ENCODE peak calls at places on chromosomes 11 and 22, in five cellular contexts. One of them, this sample, is unnamed.

GRCh38 chr11:111046291-111046690 is 199.2 kb upstream of the POU2AF2 start:
- DNase-seq in adrenal gland: no peak
- DNase-seq in CD8-positive, alpha-beta T cell: no peak
- DNase-seq in epithelial cell of esophagus: no peak
- DNase-seq in mammary epithelial cell: no peak
- DNase-seq in this sample: no peak

GRCh38 chr11:12411806-12412727 is 34.7 kb downstream of the PARVA start:
- DNase-seq in epithelial cell of esophagus: peak; percentile 88
- DNase-seq in CD8-positive, alpha-beta T cell: no peak
- DNase-seq in adrenal gland: peak; percentile 45
- DNase-seq in mammary epithelial cell: peak; percentile 86
- DNase-seq in this sample: peak; percentile 30

GRCh38 chr22:42468841-42469240 is 36.6 kb upstream of the NFAM1 start:
- DNase-seq in CD8-positive, alpha-beta T cell: no peak
- DNase-seq in epithelial cell of esophagus: peak; percentile 37
- DNase-seq in adrenal gland: no peak
- DNase-seq in mammary epithelial cell: peak; percentile 14
- DNase-seq in this sample: no peak

GRCh38 chr22:36753120-36753802 is 22.7 kb downstream of the IFT27 start:
- DNase-seq in epithelial cell of esophagus: peak; percentile 74
- DNase-seq in adrenal gland: no peak
- DNase-seq in CD8-positive, alpha-beta T cell: no peak
- DNase-seq in mammary epithelial cell: peak; percentile 42
- DNase-seq in this sample: no peak

GRCh38 chr11:1925373-1926155 is 6.1 kb downstream of the TNNT3 start:
- DNase-seq in CD8-positive, alpha-beta T cell: no peak
- DNase-seq in mammary epithelial cell: no peak
- DNase-seq in adrenal gland: no peak
- DNase-seq in epithelial cell of esophagus: no peak
- DNase-seq in this sample: no peak

GRCh38 chr11:116539211-116539610 is 233.6 kb downstream of the BUD13 start:
- DNase-seq in mammary epithelial cell: no peak
- DNase-seq in CD8-positive, alpha-beta T cell: no peak
- DNase-seq in epithelial cell of esophagus: no peak
- DNase-seq in adrenal gland: no peak
- DNase-seq in this sample: no peak

GRCh38 chr11:46560300-46561025 is 33.4 kb downstream of the AMBRA1 start:
- DNase-seq in epithelial cell of esophagus: no peak
- DNase-seq in CD8-positive, alpha-beta T cell: no peak
- DNase-seq in mammary epithelial cell: peak; percentile 48
- DNase-seq in adrenal gland: no peak
- DNase-seq in this sample: peak; percentile 47

GRCh38 chr22:37639070-37639760 is at the start of gene SH3BP1:
- DNase-seq in CD8-positive, alpha-beta T cell: peak; percentile 59
- DNase-seq in mammary epithelial cell: peak; percentile 32
- DNase-seq in adrenal gland: no peak
- DNase-seq in epithelial cell of esophagus: peak; percentile 49
- DNase-seq in this sample: peak; percentile 81

GRCh38 chr11:62142043-62142375 is 18.2 kb downstream of the INCENP start:
- DNase-seq in epithelial cell of esophagus: no peak
- DNase-seq in mammary epithelial cell: no peak
- DNase-seq in CD8-positive, alpha-beta T cell: no peak
- DNase-seq in adrenal gland: no peak
- DNase-seq in this sample: no peak

GRCh38 chr11:66221726-66222236 is 46.7 kb upstream of the RAB1B start:
- DNase-seq in epithelial cell of esophagus: no peak
- DNase-seq in mammary epithelial cell: no peak
- DNase-seq in CD8-positive, alpha-beta T cell: no peak
- DNase-seq in adrenal gland: no peak
- DNase-seq in this sample: peak; percentile 39

GRCh38 chr22:49691256-49691655 is 136.4 kb downstream of the BRD1 start:
- DNase-seq in adrenal gland: no peak
- DNase-seq in mammary epithelial cell: no peak
- DNase-seq in epithelial cell of esophagus: no peak
- DNase-seq in CD8-positive, alpha-beta T cell: no peak
- DNase-seq in this sample: no peak

GRCh38 chr11:77371646-77372045 is 70.2 kb upstream of the GDPD4 start:
- DNase-seq in mammary epithelial cell: no peak
- DNase-seq in adrenal gland: no peak
- DNase-seq in epithelial cell of esophagus: no peak
- DNase-seq in CD8-positive, alpha-beta T cell: no peak
- DNase-seq in this sample: no peak

GRCh38 chr11:108019870-108020540 is 11.3 kb downstream of the CUL5 start:
- DNase-seq in adrenal gland: no peak
- DNase-seq in CD8-positive, alpha-beta T cell: no peak
- DNase-seq in mammary epithelial cell: no peak
- DNase-seq in epithelial cell of esophagus: peak; percentile 5
- DNase-seq in this sample: no peak

GRCh38 chr11:843818-844692 is 1.4 kb downstream of the TSPAN4 start:
- DNase-seq in adrenal gland: peak; percentile 90
- DNase-seq in mammary epithelial cell: peak; percentile 40
- DNase-seq in epithelial cell of esophagus: peak; percentile 71
- DNase-seq in CD8-positive, alpha-beta T cell: no peak
- DNase-seq in this sample: no peak

GRCh38 chr11:65743928-65744698 is 23.5 kb upstream of the RNASEH2C start:
- DNase-seq in epithelial cell of esophagus: peak; percentile 39
- DNase-seq in CD8-positive, alpha-beta T cell: no peak
- DNase-seq in adrenal gland: peak; percentile 27
- DNase-seq in mammary epithelial cell: no peak
- DNase-seq in this sample: no peak

GRCh38 chr11:13268791-13269190 is 8.8 kb upstream of the BMAL1 start:
- DNase-seq in mammary epithelial cell: peak; percentile 91
- DNase-seq in adrenal gland: no peak
- DNase-seq in epithelial cell of esophagus: peak; percentile 61
- DNase-seq in CD8-positive, alpha-beta T cell: no peak
- DNase-seq in this sample: no peak

GRCh38 chr11:126391970-126392637 is 36.6 kb downstream of the ST3GAL4 start:
- DNase-seq in mammary epithelial cell: peak; percentile 73
- DNase-seq in epithelial cell of esophagus: peak; percentile 90
- DNase-seq in adrenal gland: no peak
- DNase-seq in CD8-positive, alpha-beta T cell: no peak
- DNase-seq in this sample: no peak

GRCh38 chr11:72223615-72224586 is 666 bp upstream of the INPPL1 start:
- DNase-seq in epithelial cell of esophagus: no peak
- DNase-seq in CD8-positive, alpha-beta T cell: peak; percentile 66
- DNase-seq in mammary epithelial cell: no peak
- DNase-seq in adrenal gland: peak; percentile 58
- DNase-seq in this sample: peak; percentile 70

GRCh38 chr11:8809605-8810272 is 101.2 kb upstream of the AKIP1 start:
- DNase-seq in adrenal gland: no peak
- DNase-seq in epithelial cell of esophagus: no peak
- DNase-seq in CD8-positive, alpha-beta T cell: no peak
- DNase-seq in mammary epithelial cell: no peak
- DNase-seq in this sample: no peak

GRCh38 chr22:49779226-49779625 is 48.4 kb downstream of the BRD1 start:
- DNase-seq in epithelial cell of esophagus: no peak
- DNase-seq in CD8-positive, alpha-beta T cell: no peak
- DNase-seq in mammary epithelial cell: no peak
- DNase-seq in adrenal gland: no peak
- DNase-seq in this sample: no peak

GRCh38 chr11:130725417-130726233 is 190.7 kb downstream of the SNX19 start:
- DNase-seq in CD8-positive, alpha-beta T cell: no peak
- DNase-seq in mammary epithelial cell: peak; percentile 58
- DNase-seq in adrenal gland: no peak
- DNase-seq in epithelial cell of esophagus: peak; percentile 74
- DNase-seq in this sample: no peak

GRCh38 chr11:6733326-6734030 is 38.3 kb downstream of the OR2AG2 start:
- DNase-seq in epithelial cell of esophagus: no peak
- DNase-seq in CD8-positive, alpha-beta T cell: no peak
- DNase-seq in adrenal gland: no peak
- DNase-seq in mammary epithelial cell: no peak
- DNase-seq in this sample: no peak

GRCh38 chr22:25202290-25202921 is 2.7 kb downstream of the CRYBB3 start:
- DNase-seq in CD8-positive, alpha-beta T cell: peak; percentile 49
- DNase-seq in adrenal gland: peak; percentile 48
- DNase-seq in mammary epithelial cell: peak; percentile 33
- DNase-seq in epithelial cell of esophagus: peak; percentile 60
- DNase-seq in this sample: peak; percentile 80

GRCh38 chr22:21015051-21016006 is at the start of gene P2RX6:
- DNase-seq in adrenal gland: no peak
- DNase-seq in mammary epithelial cell: peak; percentile 37
- DNase-seq in epithelial cell of esophagus: no peak
- DNase-seq in CD8-positive, alpha-beta T cell: no peak
- DNase-seq in this sample: no peak

GRCh38 chr22:17787159-17788022 is 13.1 kb upstream of the BID start:
- DNase-seq in epithelial cell of esophagus: no peak
- DNase-seq in mammary epithelial cell: no peak
- DNase-seq in CD8-positive, alpha-beta T cell: no peak
- DNase-seq in adrenal gland: no peak
- DNase-seq in this sample: no peak

GRCh38 chr11:114762437-114762836 is 84.1 kb downstream of the NXPE2 start:
- DNase-seq in epithelial cell of esophagus: peak; percentile 41
- DNase-seq in mammary epithelial cell: peak; percentile 20
- DNase-seq in CD8-positive, alpha-beta T cell: no peak
- DNase-seq in adrenal gland: peak; percentile 52
- DNase-seq in this sample: no peak

GRCh38 chr11:48307760-48308386 is 1.9 kb downstream of the OR4S1 start:
- DNase-seq in adrenal gland: peak; percentile 56
- DNase-seq in mammary epithelial cell: peak; percentile 28
- DNase-seq in CD8-positive, alpha-beta T cell: peak; percentile 51
- DNase-seq in epithelial cell of esophagus: peak; percentile 64
- DNase-seq in this sample: peak; percentile 56

GRCh38 chr11:19777032-19777341 is 64.3 kb downstream of the NAV2 start:
- DNase-seq in mammary epithelial cell: no peak
- DNase-seq in adrenal gland: no peak
- DNase-seq in epithelial cell of esophagus: no peak
- DNase-seq in CD8-positive, alpha-beta T cell: no peak
- DNase-seq in this sample: peak; percentile 48

GRCh38 chr22:19595532-19595931 is 71.3 kb upstream of the CLDN5 start:
- DNase-seq in adrenal gland: no peak
- DNase-seq in CD8-positive, alpha-beta T cell: no peak
- DNase-seq in mammary epithelial cell: no peak
- DNase-seq in epithelial cell of esophagus: no peak
- DNase-seq in this sample: no peak

GRCh38 chr22:43337946-43338345 is 5.2 kb downstream of the SCUBE1 start:
- DNase-seq in mammary epithelial cell: no peak
- DNase-seq in CD8-positive, alpha-beta T cell: no peak
- DNase-seq in epithelial cell of esophagus: no peak
- DNase-seq in adrenal gland: no peak
- DNase-seq in this sample: no peak

GRCh38 chr22:28141614-28142013 is 222.6 kb upstream of the PITPNB start:
- DNase-seq in epithelial cell of esophagus: no peak
- DNase-seq in CD8-positive, alpha-beta T cell: no peak
- DNase-seq in mammary epithelial cell: peak; percentile 66
- DNase-seq in adrenal gland: no peak
- DNase-seq in this sample: no peak

GRCh38 chr11:38791346-38791961 is 2193.4 kb upstream of the RAG2 start:
- DNase-seq in mammary epithelial cell: peak; percentile 39
- DNase-seq in epithelial cell of esophagus: peak; percentile 78
- DNase-seq in adrenal gland: peak; percentile 30
- DNase-seq in CD8-positive, alpha-beta T cell: no peak
- DNase-seq in this sample: peak; percentile 25
- TF ChIP-seq CTCF in mammary epithelial cell: peak; percentile 74
- TF ChIP-seq CTCF in epithelial cell of esophagus: peak; percentile 77
- TF ChIP-seq CTCF in adrenal gland: peak; percentile 89
- TF ChIP-seq CTCF in CD8-positive, alpha-beta T cell: no peak
- TF ChIP-seq CTCF in this sample: peak; percentile 65

GRCh38 chr22:26564181-26564580 is 25.8 kb downstream of the TPST2 start:
- DNase-seq in adrenal gland: no peak
- DNase-seq in CD8-positive, alpha-beta T cell: no peak
- DNase-seq in mammary epithelial cell: peak; percentile 83
- DNase-seq in epithelial cell of esophagus: peak; percentile 82
- DNase-seq in this sample: no peak

GRCh38 chr22:26564672-26565071 is 25.3 kb downstream of the TPST2 start:
- DNase-seq in adrenal gland: no peak
- DNase-seq in epithelial cell of esophagus: no peak
- DNase-seq in mammary epithelial cell: no peak
- DNase-seq in CD8-positive, alpha-beta T cell: no peak
- DNase-seq in this sample: no peak

GRCh38 chr22:26565181-26565580 is 24.8 kb downstream of the TPST2 start:
- DNase-seq in epithelial cell of esophagus: peak; percentile 63
- DNase-seq in CD8-positive, alpha-beta T cell: no peak
- DNase-seq in mammary epithelial cell: peak; percentile 51
- DNase-seq in adrenal gland: no peak
- DNase-seq in this sample: no peak

GRCh38 chr22:26566994-26567393 is 22.9 kb downstream of the TPST2 start:
- DNase-seq in CD8-positive, alpha-beta T cell: no peak
- DNase-seq in mammary epithelial cell: no peak
- DNase-seq in adrenal gland: no peak
- DNase-seq in epithelial cell of esophagus: no peak
- DNase-seq in this sample: no peak

GRCh38 chr22:26565889-26566288 is 24.0 kb downstream of the TPST2 start:
- DNase-seq in CD8-positive, alpha-beta T cell: no peak
- DNase-seq in epithelial cell of esophagus: no peak
- DNase-seq in mammary epithelial cell: no peak
- DNase-seq in adrenal gland: no peak
- DNase-seq in this sample: no peak
- TF ChIP-seq CTCF in CD8-positive, alpha-beta T cell: no peak
- TF ChIP-seq CTCF in epithelial cell of esophagus: no peak
- TF ChIP-seq CTCF in mammary epithelial cell: no peak
- TF ChIP-seq CTCF in adrenal gland: no peak
- TF ChIP-seq CTCF in this sample: no peak

GRCh38 chr11:124074554-124074953 is 33.4 kb upstream of the OR10G7 start:
- DNase-seq in CD8-positive, alpha-beta T cell: no peak
- DNase-seq in mammary epithelial cell: no peak
- DNase-seq in adrenal gland: no peak
- DNase-seq in epithelial cell of esophagus: no peak
- DNase-seq in this sample: no peak

GRCh38 chr11:124075492-124075840 is 34.3 kb upstream of the OR10G7 start:
- DNase-seq in CD8-positive, alpha-beta T cell: no peak
- DNase-seq in adrenal gland: no peak
- DNase-seq in epithelial cell of esophagus: no peak
- DNase-seq in mammary epithelial cell: no peak
- DNase-seq in this sample: no peak

GRCh38 chr11:124077266-124077665 is 36.1 kb upstream of the OR10G7 start:
- DNase-seq in CD8-positive, alpha-beta T cell: no peak
- DNase-seq in adrenal gland: no peak
- DNase-seq in mammary epithelial cell: no peak
- DNase-seq in epithelial cell of esophagus: no peak
- DNase-seq in this sample: no peak

GRCh38 chr11:124078591-124078990 is 36.7 kb upstream of the VWA5A start:
- DNase-seq in CD8-positive, alpha-beta T cell: no peak
- DNase-seq in mammary epithelial cell: no peak
- DNase-seq in epithelial cell of esophagus: no peak
- DNase-seq in adrenal gland: no peak
- DNase-seq in this sample: no peak

GRCh38 chr11:124075841-124076571 is 34.9 kb upstream of the OR10G7 start:
- DNase-seq in epithelial cell of esophagus: peak; percentile 14
- DNase-seq in adrenal gland: no peak
- DNase-seq in CD8-positive, alpha-beta T cell: no peak
- DNase-seq in mammary epithelial cell: no peak
- DNase-seq in this sample: peak; percentile 34
- TF ChIP-seq CTCF in epithelial cell of esophagus: no peak
- TF ChIP-seq CTCF in adrenal gland: no peak
- TF ChIP-seq CTCF in CD8-positive, alpha-beta T cell: no peak
- TF ChIP-seq CTCF in mammary epithelial cell: no peak
- TF ChIP-seq CTCF in this sample: no peak

DNA sequence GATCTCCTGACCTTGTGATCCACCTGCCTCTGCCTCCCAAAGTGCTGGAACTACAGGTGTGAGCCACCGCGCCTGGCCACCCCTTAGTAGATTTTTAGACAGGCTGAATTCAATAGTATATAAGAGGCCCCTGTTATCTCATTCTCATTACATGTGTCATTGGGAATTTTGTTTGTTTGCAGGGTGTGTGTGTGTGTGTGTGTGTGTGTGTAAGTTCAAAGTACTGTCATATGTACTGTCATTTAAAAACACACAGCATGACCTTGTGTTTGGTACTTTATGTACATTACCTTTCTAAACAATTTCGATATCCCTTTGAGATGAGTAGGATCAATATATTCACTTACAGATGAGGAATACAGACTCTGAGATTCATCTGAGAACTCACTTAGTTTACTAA is 118.7 kb upstream of the TTC12 start:
- DNase-seq in epithelial cell of esophagus: no peak
- DNase-seq in adrenal gland: no peak
- DNase-seq in mammary epithelial cell: no peak
- DNase-seq in CD8-positive, alpha-beta T cell: no peak
- DNase-seq in this sample: no peak
- TF ChIP-seq CTCF in epithelial cell of esophagus: no peak
- TF ChIP-seq CTCF in adrenal gland: no peak
- TF ChIP-seq CTCF in mammary epithelial cell: no peak
- TF ChIP-seq CTCF in CD8-positive, alpha-beta T cell: no peak
- TF ChIP-seq CTCF in this sample: no peak

This sample was measured in GM10248.